ENCODE peak calls at places on chromosomes 6 and 20, in six cellular contexts. One of them, this sample, is unnamed.

GRCh38 chr6:12545837-12546658 is 170.5 kb upstream of the PHACTR1 start:
- DNase-seq in IMR-90: peak
- DNase-seq in H9: no peak
- DNase-seq in H1: no peak
- DNase-seq in trophoblast cell: no peak
- DNase-seq in mesenchymal stem cell: peak
- DNase-seq in this sample: no peak

GRCh38 chr6:38179300-38179699 is 359.8 kb downstream of the ZFAND3 start:
- DNase-seq in IMR-90: no peak
- DNase-seq in H9: peak
- DNase-seq in H1: peak
- DNase-seq in trophoblast cell: no peak
- DNase-seq in mesenchymal stem cell: no peak
- DNase-seq in this sample: no peak

GRCh38 chr6:86888311-86888710 is 49.0 kb upstream of the HTR1E start:
- DNase-seq in IMR-90: no peak
- DNase-seq in H9: no peak
- DNase-seq in H1: no peak
- DNase-seq in trophoblast cell: no peak
- DNase-seq in mesenchymal stem cell: no peak
- DNase-seq in this sample: no peak

GRCh38 chr6:2378891-2379652 is 133.7 kb upstream of the GMDS start:
- DNase-seq in IMR-90: peak
- DNase-seq in H9: no peak
- DNase-seq in H1: no peak
- DNase-seq in trophoblast cell: no peak
- DNase-seq in mesenchymal stem cell: peak
- DNase-seq in this sample: no peak

GRCh38 chr20:51763965-51764602 is 4.1 kb downstream of the ATP9A start:
- DNase-seq in IMR-90: peak
- DNase-seq in H9: no peak
- DNase-seq in H1: no peak
- DNase-seq in trophoblast cell: no peak
- DNase-seq in mesenchymal stem cell: peak
- DNase-seq in this sample: no peak

GRCh38 chr20:45358282-45359068 is 4.5 kb upstream of the SYS1 start:
- DNase-seq in IMR-90: peak
- DNase-seq in H9: no peak
- DNase-seq in H1: no peak
- DNase-seq in trophoblast cell: no peak
- DNase-seq in mesenchymal stem cell: peak
- DNase-seq in this sample: no peak

GRCh38 chr20:55174172-55174571 is 698.8 kb downstream of the DOK5 start:
- DNase-seq in IMR-90: no peak
- DNase-seq in H9: no peak
- DNase-seq in H1: no peak
- DNase-seq in trophoblast cell: no peak
- DNase-seq in mesenchymal stem cell: no peak
- DNase-seq in this sample: no peak

GRCh38 chr20:34525709-34526416 is 9.6 kb downstream of the DYNLRB1 start:
- DNase-seq in IMR-90: peak
- DNase-seq in H9: no peak
- DNase-seq in H1: no peak
- DNase-seq in trophoblast cell: peak
- DNase-seq in mesenchymal stem cell: peak
- DNase-seq in this sample: no peak

GRCh38 chr20:381581-382290 is 1.2 kb downstream of the TRIB3 start:
- DNase-seq in IMR-90: peak
- DNase-seq in H9: peak
- DNase-seq in H1: peak
- DNase-seq in trophoblast cell: no peak
- DNase-seq in mesenchymal stem cell: peak
- DNase-seq in this sample: peak

GRCh38 chr6:34425132-34425497 is 754 bp downstream of the RPS10 start:
- DNase-seq in IMR-90: no peak
- DNase-seq in H9: no peak
- DNase-seq in H1: no peak
- DNase-seq in trophoblast cell: no peak
- DNase-seq in mesenchymal stem cell: peak
- DNase-seq in this sample: no peak

GRCh38 chr20:49347156-49347555 is 69.3 kb upstream of the ZNFX1 start:
- DNase-seq in IMR-90: no peak
- DNase-seq in H9: no peak
- DNase-seq in H1: no peak
- DNase-seq in trophoblast cell: peak
- DNase-seq in mesenchymal stem cell: no peak
- DNase-seq in this sample: no peak

GRCh38 chr6:119102901-119103300 is 24.4 kb upstream of the FAM184A start:
- DNase-seq in IMR-90: no peak
- DNase-seq in H9: no peak
- DNase-seq in H1: no peak
- DNase-seq in trophoblast cell: no peak
- DNase-seq in mesenchymal stem cell: no peak
- DNase-seq in this sample: no peak
- H3K27ac ChIP-seq in IMR-90: no peak
- H3K27ac ChIP-seq in H9: no peak
- H3K27ac ChIP-seq in H1: no peak
- H3K27ac ChIP-seq in trophoblast cell: no peak
- H3K27ac ChIP-seq in mesenchymal stem cell: no peak
- H3K27ac ChIP-seq in this sample: no peak

DNA sequence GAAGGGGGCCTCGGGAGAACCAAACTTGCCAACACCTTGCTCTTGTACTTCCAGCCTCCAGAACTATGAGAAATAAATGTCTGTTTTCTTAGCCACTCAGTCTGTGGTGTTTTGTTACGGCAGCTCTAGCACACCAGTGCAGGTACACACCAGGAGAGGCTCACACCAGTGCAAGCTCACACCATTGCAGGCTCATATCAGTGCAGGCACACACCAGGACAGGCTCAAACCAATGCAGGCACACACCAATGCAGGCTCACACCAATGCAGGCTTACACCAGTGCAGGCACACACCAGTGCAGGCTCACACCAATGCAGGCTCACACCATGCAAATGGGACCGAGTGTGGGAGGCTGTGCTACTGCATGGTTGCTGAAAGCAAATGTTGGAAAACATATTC is 4.9 kb upstream of the CTCFL start:
- DNase-seq in IMR-90: no peak
- DNase-seq in H9: no peak
- DNase-seq in H1: no peak
- DNase-seq in trophoblast cell: no peak
- DNase-seq in mesenchymal stem cell: no peak
- DNase-seq in this sample: no peak
- H3K14ac ChIP-seq in IMR-90: no peak
- H3K14ac ChIP-seq in H9: no peak
- H3K14ac ChIP-seq in H1: no peak
- H3K14ac ChIP-seq in trophoblast cell: no peak
- H3K14ac ChIP-seq in mesenchymal stem cell: no peak
- H3K14ac ChIP-seq in this sample: no peak

DNA sequence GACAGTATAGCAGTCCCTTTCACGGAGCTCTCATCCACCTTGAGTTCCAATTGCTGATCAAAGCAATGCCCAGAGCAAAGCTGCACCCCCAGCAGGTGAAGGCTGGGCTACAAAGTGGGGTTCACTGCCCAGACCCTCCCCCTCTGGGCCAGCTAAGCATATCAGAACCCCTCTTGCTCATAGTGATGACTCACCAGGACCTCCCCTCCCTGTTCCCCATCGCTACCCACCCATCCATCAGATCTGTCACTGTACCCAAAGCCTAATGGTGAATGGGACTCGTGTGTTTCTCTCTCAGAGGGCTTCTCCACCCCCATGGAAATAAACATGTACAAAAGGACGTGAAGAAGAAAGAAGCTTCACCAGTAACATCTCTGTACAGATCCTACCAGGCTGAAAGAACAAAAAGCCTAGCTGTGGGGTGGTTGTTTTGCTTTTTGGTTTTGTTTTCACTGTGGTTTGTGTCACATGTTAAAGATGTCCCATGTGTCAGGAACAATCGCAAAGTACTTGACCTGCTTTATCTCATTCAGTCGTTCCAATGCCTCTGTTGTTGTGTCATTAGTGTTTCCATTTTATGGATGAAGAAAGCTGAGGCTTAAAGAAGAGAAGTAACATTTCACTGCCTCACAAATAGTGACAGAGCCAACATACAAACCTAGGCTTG is 518.5 kb downstream of the CD83 start:
- DNase-seq in IMR-90: no peak
- DNase-seq in H9: no peak
- DNase-seq in H1: no peak
- DNase-seq in trophoblast cell: no peak
- DNase-seq in mesenchymal stem cell: no peak
- DNase-seq in this sample: no peak
- H2AK5ac ChIP-seq in IMR-90: no peak
- H2AK5ac ChIP-seq in H9: no peak
- H2AK5ac ChIP-seq in H1: peak
- H2AK5ac ChIP-seq in trophoblast cell: no peak
- H2AK5ac ChIP-seq in mesenchymal stem cell: no peak
- H2AK5ac ChIP-seq in this sample: peak

GRCh38 chr6:134375199-134375598 is 57.3 kb upstream of the SGK1 start:
- DNase-seq in IMR-90: no peak
- DNase-seq in H9: no peak
- DNase-seq in H1: no peak
- DNase-seq in trophoblast cell: no peak
- DNase-seq in mesenchymal stem cell: peak
- DNase-seq in this sample: no peak

GRCh38 chr6:134376785-134377184 is 58.9 kb upstream of the SGK1 start:
- DNase-seq in IMR-90: no peak
- DNase-seq in H9: no peak
- DNase-seq in H1: no peak
- DNase-seq in trophoblast cell: no peak
- DNase-seq in mesenchymal stem cell: no peak
- DNase-seq in this sample: no peak

GRCh38 chr6:134379086-134379485 is 61.2 kb upstream of the SGK1 start:
- DNase-seq in IMR-90: no peak
- DNase-seq in H9: peak
- DNase-seq in H1: peak
- DNase-seq in trophoblast cell: peak
- DNase-seq in mesenchymal stem cell: no peak
- DNase-seq in this sample: no peak

GRCh38 chr6:134381926-134382325 is 64.0 kb upstream of the SGK1 start:
- DNase-seq in IMR-90: no peak
- DNase-seq in H9: no peak
- DNase-seq in H1: no peak
- DNase-seq in trophoblast cell: no peak
- DNase-seq in mesenchymal stem cell: no peak
- DNase-seq in this sample: no peak

GRCh38 chr6:134379599-134379998 is 61.7 kb upstream of the SGK1 start:
- DNase-seq in IMR-90: no peak
- DNase-seq in H9: no peak
- DNase-seq in H1: no peak
- DNase-seq in trophoblast cell: no peak
- DNase-seq in mesenchymal stem cell: no peak
- DNase-seq in this sample: no peak
- H3K27ac ChIP-seq in IMR-90: no peak
- H3K27ac ChIP-seq in H9: no peak
- H3K27ac ChIP-seq in H1: no peak
- H3K27ac ChIP-seq in trophoblast cell: no peak
- H3K27ac ChIP-seq in mesenchymal stem cell: no peak
- H3K27ac ChIP-seq in this sample: no peak

This sample was measured in neuronal stem cell.